ENCODE peak calls at places on chromosomes 7 and 10, in six cellular contexts. One of them, this sample, is unnamed.

GRCh38 chr10:68562666-68563522 is 2.8 kb downstream of the TET1 start:
- DNase-seq in AG20443: peak
- DNase-seq in HFFc6: peak
- DNase-seq in EL: peak
- DNase-seq in fibroblast of lung: peak
- DNase-seq in ureter: no peak
- DNase-seq in this sample: no peak

GRCh38 chr10:95273393-95274312 is 17.1 kb downstream of the PDLIM1 start:
- DNase-seq in ureter: peak
- DNase-seq in fibroblast of lung: peak
- DNase-seq in HFFc6: peak
- DNase-seq in EL: peak
- DNase-seq in AG20443: peak
- DNase-seq in this sample: no peak

GRCh38 chr7:47518827-47519226 is 63.1 kb downstream of the TNS3 start:
- DNase-seq in EL: no peak
- DNase-seq in HFFc6: peak
- DNase-seq in fibroblast of lung: no peak
- DNase-seq in AG20443: peak
- DNase-seq in ureter: no peak
- DNase-seq in this sample: no peak

GRCh38 chr7:90474284-90475210 is 5.1 kb downstream of the PTTG1IP2 start:
- DNase-seq in ureter: no peak
- DNase-seq in fibroblast of lung: peak
- DNase-seq in AG20443: peak
- DNase-seq in EL: peak
- DNase-seq in HFFc6: peak
- DNase-seq in this sample: no peak

GRCh38 chr7:101398631-101399289 is 36.1 kb downstream of the COL26A1 start:
- DNase-seq in ureter: no peak
- DNase-seq in EL: no peak
- DNase-seq in fibroblast of lung: no peak
- DNase-seq in HFFc6: no peak
- DNase-seq in AG20443: no peak
- DNase-seq in this sample: no peak

GRCh38 chr7:903921-904755 is 27.8 kb downstream of the GET4 start:
- DNase-seq in fibroblast of lung: no peak
- DNase-seq in HFFc6: no peak
- DNase-seq in ureter: no peak
- DNase-seq in EL: no peak
- DNase-seq in AG20443: no peak
- DNase-seq in this sample: no peak

GRCh38 chr7:55157347-55158105 is 138.7 kb downstream of the EGFR start:
- DNase-seq in EL: no peak
- DNase-seq in HFFc6: no peak
- DNase-seq in AG20443: no peak
- DNase-seq in fibroblast of lung: peak
- DNase-seq in ureter: no peak
- DNase-seq in this sample: no peak

GRCh38 chr7:144437370-144438191 is 34.1 kb upstream of the NOBOX start:
- DNase-seq in EL: peak
- DNase-seq in AG20443: peak
- DNase-seq in fibroblast of lung: peak
- DNase-seq in ureter: peak
- DNase-seq in HFFc6: peak
- DNase-seq in this sample: no peak

GRCh38 chr10:19518632-19519031 is 297.6 kb upstream of the PLXDC2 start:
- DNase-seq in HFFc6: no peak
- DNase-seq in AG20443: no peak
- DNase-seq in fibroblast of lung: no peak
- DNase-seq in ureter: no peak
- DNase-seq in EL: no peak
- DNase-seq in this sample: no peak